ENCODE peak calls at places on chromosomes 16 and 17, in seven cellular contexts. T is ovary; V is ascending aorta; C is naive thymus-derived CD4-positive, alpha-beta T cell; W is PC-9; D is iPS DF 6.9; G is AG04450. H is an unnamed sample.

GRCh38 chr17:35189291-35189690 is 4.9 kb downstream of the SLC35G3 start:
- DNase-seq in T (no peak), V (no peak), C (no peak), W (no peak), D (no peak), G (no peak), H (peak; percentile 19)

GRCh38 chr17:40854175-40854814 is 12.7 kb downstream of the KRT12 start:
- DNase-seq in T (no peak), V (no peak), C (no peak), W (no peak), D (no peak), G (peak; percentile 47), H (peak; percentile 86)

GRCh38 chr17:40888321-40888720 is 3.3 kb upstream of the KRT20 start:
- DNase-seq in T (no peak), V (no peak), C (no peak), W (no peak), D (no peak), G (no peak), H (no peak)

GRCh38 chr17:72297326-72298115 is 176.7 kb downstream of the SOX9 start:
- DNase-seq in T (no peak), V (no peak), C (no peak), W (peak; percentile 4), D (no peak), G (no peak), H (peak; percentile 32)

GRCh38 chr16:46853713-46854443 is 22.9 kb upstream of the C16orf87 start:
- DNase-seq in T (peak; percentile 81), V (no peak), C (peak; percentile 44), W (peak; percentile 73), D (peak; percentile 78), G (peak; percentile 36), H (peak; percentile 57)

GRCh38 chr17:1490643-1491405 is 1.7 kb downstream of the MYO1C start:
- DNase-seq in T (peak; percentile 68), V (no peak), C (peak; percentile 42), W (peak; percentile 76), D (no peak), G (no peak), H (peak; percentile 52)

GRCh38 chr17:13575466-13575865 is 26.3 kb downstream of the HS3ST3A1 start:
- DNase-seq in T (no peak), V (no peak), C (no peak), W (no peak), D (no peak), G (no peak), H (no peak)

GRCh38 chr17:12365805-12366204 is 299.9 kb upstream of the MYOCD start:
- DNase-seq in T (no peak), V (peak; percentile 72), C (no peak), W (no peak), D (no peak), G (peak; percentile 16), H (peak; percentile 4)

GRCh38 chr16:70430667-70431536 is 8.0 kb downstream of the ST3GAL2 start:
- DNase-seq in T (no peak), V (no peak), C (peak; percentile 62), W (peak; percentile 33), D (no peak), G (no peak), H (no peak)

GRCh38 chr16:69820926-69821541 is 58.9 kb downstream of the WWP2 start:
- DNase-seq in T (no peak), V (no peak), C (no peak), W (no peak), D (no peak), G (no peak), H (peak; percentile 89)

GRCh38 chr16:9192746-9193145 is 101.3 kb downstream of the HAPSTR1 start:
- DNase-seq in T (no peak), V (no peak), C (no peak), W (no peak), D (no peak), G (no peak), H (no peak)

DNA sequence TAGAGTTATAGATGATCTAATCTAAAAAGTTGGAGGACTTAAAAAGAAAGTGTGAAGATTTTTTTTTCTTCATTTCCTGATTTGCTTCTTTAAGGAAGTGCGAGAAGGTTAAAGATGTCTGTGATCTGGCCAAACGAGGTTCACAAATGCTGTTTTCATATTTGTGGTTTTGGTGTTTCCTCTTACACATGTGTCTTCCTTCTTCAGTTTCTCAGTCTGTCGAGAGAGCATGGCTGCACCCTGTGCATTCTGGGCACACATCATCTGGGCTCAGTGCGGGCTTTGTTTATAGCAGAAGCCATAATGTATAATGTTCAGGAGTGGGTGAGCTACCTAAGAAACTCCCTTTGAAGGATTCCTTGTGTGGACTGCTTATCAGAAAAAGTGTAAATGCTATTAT is 260.4 kb upstream of the TBX2 start:
- DNase-seq in T (no peak), V (no peak), C (peak; percentile 82), W (peak; percentile 35), D (no peak), G (peak; percentile 68), H (peak; percentile 78)
- H3K4me3 ChIP-seq in T (no peak overlapping the region), V (no peak overlapping the region), C (no peak overlapping the region), W (no peak overlapping the region), D (no peak overlapping the region), G (no peak overlapping the region), H (no peak overlapping the region)

GRCh38 chr16:87603684-87604571 is 1.6 kb downstream of the JPH3 start:
- DNase-seq in T (no peak), V (no peak), C (no peak), W (no peak), D (no peak), G (no peak), H (no peak)
- H3K4me3 ChIP-seq in T (no peak overlapping the region), V (no peak overlapping the region), C (no peak overlapping the region), W (no peak overlapping the region), D (peak overlapping the region; percentile 75), G (no peak overlapping the region), H (no peak overlapping the region)

GRCh38 chr17:76524598-76525512 is 12.7 kb downstream of the CYGB start:
- DNase-seq in T (peak; percentile 77), V (no peak), C (no peak), W (no peak), D (no peak), G (no peak), H (peak; percentile 27)
- H3K4me3 ChIP-seq in T (no peak overlapping the region), V (no peak overlapping the region), C (no peak overlapping the region), W (no peak overlapping the region), D (no peak overlapping the region), G (no peak overlapping the region), H (no peak overlapping the region)

GRCh38 chr17:48615212-48615962 is at the start of gene HOXB8:
- DNase-seq in T (no peak), V (no peak), C (no peak), W (no peak), D (no peak), G (no peak), H (no peak)
- H3K4me3 ChIP-seq in T (no peak within 1 kb of the TSS), V (peak within 1 kb of the TSS; percentile 69), C (no peak within 1 kb of the TSS), W (no peak within 1 kb of the TSS), D (no peak within 1 kb of the TSS), G (peak within 1 kb of the TSS; percentile 67), H (no peak within 1 kb of the TSS)

DNA sequence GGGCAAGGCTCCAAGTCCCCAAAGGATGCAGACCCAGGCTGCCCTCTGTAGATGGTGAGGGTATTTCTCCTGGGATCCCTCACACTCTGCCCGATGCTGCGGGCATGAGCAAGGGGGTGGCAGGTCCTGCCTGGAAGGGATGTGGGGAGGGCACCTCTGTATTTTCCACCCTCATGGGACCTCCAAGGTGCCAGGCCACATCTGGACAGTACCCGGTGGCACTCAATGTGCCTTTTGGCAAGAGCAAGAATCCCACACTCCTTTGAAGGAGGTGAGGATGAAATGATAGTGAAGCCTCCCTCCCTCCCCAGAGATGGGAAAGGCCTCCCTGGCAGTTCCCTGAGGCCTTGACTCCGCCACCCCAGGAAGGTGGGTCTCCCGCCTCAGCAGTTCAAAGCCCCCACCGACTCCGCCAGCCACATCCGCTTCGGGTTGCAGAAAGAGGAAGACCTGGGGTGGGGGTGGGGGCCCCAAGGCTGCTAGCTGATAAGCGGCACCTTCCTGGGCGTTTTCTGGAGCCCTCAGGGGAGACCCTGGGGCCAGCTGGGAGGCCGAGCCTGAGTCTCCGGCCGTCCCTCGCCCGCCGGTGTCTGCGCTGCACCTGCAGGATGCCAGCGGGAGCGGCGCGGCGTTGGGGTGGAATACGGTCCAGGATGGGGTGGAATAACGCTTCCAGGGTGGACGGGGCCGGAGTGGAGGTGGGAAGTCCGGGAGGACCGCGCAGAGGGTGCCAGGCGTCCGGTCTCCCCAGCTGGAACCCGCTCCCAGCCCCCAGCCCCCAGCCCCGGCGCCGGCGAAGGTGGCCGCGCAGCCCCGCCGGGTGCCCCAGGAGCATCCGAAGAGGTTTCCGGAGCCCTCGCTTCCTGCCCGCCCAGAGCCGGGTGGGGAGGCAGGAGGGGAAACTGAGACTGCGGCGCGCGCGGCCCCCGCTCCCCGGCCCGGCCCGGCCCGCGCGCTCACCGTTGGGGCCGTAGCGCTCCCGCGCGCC is 729 bp downstream of the ATP2A3 start:
- DNase-seq in T (no peak), V (no peak), C (peak; percentile 85), W (no peak), D (no peak), G (no peak), H (no peak)
- H3K4me3 ChIP-seq in T (peak overlapping the region; percentile 29), V (peak overlapping the region; percentile 71), C (peak overlapping the region; percentile 62), W (no peak overlapping the region), D (peak overlapping the region; percentile 33), G (peak overlapping the region; percentile 49), H (no peak overlapping the region)